ENCODE peak calls at places on chromosomes 5 and 9, in eight cellular contexts. Y is endothelial cell of umbilical vein, I is IMR-90, K is SK-N-SH, C is mammary epithelial cell, P is neural progenitor cell, O is colonic mucosa, H is fibroblast of lung. T is an unnamed sample.

GRCh38 chr5:159022178-159022556 is 77.5 kb downstream of the EBF1 start:
- DNase-seq in O (peak), K (peak), P (peak), I (peak), Y (no peak), H (peak), C (no peak), T (peak)

GRCh38 chr5:35458824-35459207 is 158.8 kb upstream of the SPEF2 start:
- DNase-seq in H (no peak), C (no peak), O (peak), I (no peak), Y (no peak), P (no peak), K (peak), T (no peak)

GRCh38 chr5:124071039-124071438 is 559.1 kb downstream of the CSNK1G3 start:
- DNase-seq in P (no peak), I (no peak), Y (peak), C (no peak), O (no peak), K (no peak), H (no peak), T (no peak)

GRCh38 chr5:145110826-145111225 is 724.3 kb downstream of the PRELID2 start:
- DNase-seq in C (no peak), K (no peak), I (peak), O (no peak), Y (no peak), H (peak), P (no peak), T (no peak)

GRCh38 chr5:134647750-134648424 is 698 bp upstream of the SEC24A start:
- DNase-seq in K (no peak), Y (no peak), H (peak), P (no peak), I (peak), C (peak), O (no peak), T (peak)

GRCh38 chr5:151037561-151038291 is 17.3 kb downstream of the GPX3 start:
- DNase-seq in Y (peak), K (no peak), I (peak), P (no peak), H (peak), O (no peak), C (no peak), T (peak)

GRCh38 chr5:67998709-67999251 is 216.8 kb upstream of the PIK3R1 start:
- DNase-seq in P (no peak), K (peak), Y (peak), H (peak), C (no peak), O (no peak), I (peak), T (peak)

GRCh38 chr5:136031713-136032112 is 2.9 kb downstream of the TGFBI start:
- DNase-seq in K (no peak), O (no peak), H (no peak), I (no peak), P (no peak), C (no peak), Y (no peak), T (no peak)

GRCh38 chr5:38780316-38780715 is 65.5 kb upstream of the OSMR start:
- DNase-seq in P (no peak), H (no peak), C (no peak), K (no peak), Y (no peak), O (no peak), I (peak), T (no peak)

GRCh38 chr5:168683247-168683926 is 104.2 kb upstream of the PANK3 start:
- DNase-seq in Y (no peak), O (no peak), H (no peak), K (no peak), P (no peak), I (no peak), C (no peak), T (no peak)

DNA sequence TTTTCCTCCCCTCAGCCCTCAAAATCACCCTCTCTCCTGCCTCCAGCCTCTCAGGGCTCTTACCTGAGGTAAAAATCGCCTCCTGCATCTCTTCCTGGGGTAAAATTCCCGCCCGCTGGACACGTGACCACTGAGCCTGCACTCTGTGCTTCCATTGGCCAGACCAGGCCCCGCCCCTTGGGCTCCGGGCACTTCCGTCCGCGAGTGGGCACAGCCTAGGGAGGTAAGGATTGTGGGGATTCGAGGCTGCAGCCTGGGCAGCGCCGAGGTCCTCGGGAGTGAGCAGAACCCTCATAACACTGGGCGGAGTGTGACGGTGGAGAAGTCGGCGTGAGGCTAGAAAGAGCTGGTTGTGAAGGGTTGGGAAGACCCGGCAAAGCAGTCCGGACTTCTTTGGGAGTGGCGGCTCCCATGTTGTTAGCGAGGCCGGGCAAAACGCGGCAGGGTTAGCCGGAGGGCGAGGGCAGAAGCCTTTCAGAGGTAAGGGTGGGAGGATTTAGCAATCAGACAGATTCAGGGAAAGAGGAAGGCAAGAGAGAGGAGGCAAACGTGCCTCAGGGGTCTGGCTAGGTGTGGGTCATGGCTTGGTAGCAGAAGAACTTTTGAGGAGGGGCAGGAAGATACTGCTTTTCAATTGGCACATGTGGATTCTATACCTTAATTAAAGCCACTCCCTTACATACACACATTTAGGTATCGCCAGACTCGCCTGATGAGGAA is at the start of gene SHOC1:
- DNase-seq in K (no peak), Y (no peak), H (no peak), O (peak), P (no peak), C (no peak), I (no peak), T (no peak)
- H3K9ac ChIP-seq in K (no peak), Y (no peak), H (no peak), O (no peak), P (no peak), C (no peak), I (no peak), T (no peak)

DNA sequence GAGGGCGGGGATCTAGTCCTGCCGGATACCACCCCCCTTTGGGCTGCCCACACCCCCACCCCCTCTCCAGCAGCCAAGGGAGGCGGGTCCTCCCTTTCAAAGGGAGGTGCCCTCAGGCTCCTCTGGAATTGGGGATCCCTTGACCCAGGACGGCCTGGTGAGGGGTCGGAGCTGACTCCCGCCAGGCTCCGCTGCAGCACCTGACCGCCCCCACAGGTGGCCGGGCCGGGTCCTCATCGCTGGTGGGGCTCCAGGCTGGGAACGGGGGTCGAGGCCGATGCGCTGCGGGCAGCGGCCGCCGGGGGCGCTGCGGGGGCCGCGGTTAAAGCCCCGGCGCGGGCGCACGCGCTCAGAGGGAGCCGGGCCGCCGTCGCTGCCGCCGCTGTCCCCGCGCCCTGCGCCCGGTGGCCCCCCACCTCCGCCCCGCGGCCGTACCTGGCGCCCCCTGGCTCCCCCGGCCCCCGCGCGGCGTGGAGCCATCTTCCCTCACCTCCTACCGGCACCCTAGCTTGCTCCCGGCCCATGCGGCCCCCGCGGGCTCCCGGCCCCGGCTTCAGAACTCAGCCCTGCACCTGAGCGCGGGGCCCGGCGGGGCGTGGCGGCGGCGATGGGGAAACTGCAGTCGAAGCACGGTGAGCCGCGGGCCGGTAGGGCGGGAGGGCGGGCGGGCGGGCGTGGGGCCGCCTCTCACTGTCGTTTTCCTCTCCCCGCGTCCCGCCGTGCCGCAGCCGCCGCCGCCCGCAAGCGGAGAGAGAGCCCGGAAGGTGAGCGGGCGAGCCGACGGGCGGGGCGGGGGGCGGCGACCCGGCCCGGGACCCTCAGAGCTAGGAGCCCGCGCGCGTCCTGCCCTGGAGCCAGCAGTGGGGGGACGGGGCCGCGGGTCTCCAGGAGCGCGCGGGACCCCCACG is at the start of gene NKD2:
- DNase-seq in C (no peak), I (no peak), K (peak), Y (peak), H (no peak), O (peak), P (peak), T (peak)
- TF ChIP-seq CTCF in C (peak), I (peak), K (peak), Y (peak), H (peak), O (peak), P (peak), T (peak)

DNA sequence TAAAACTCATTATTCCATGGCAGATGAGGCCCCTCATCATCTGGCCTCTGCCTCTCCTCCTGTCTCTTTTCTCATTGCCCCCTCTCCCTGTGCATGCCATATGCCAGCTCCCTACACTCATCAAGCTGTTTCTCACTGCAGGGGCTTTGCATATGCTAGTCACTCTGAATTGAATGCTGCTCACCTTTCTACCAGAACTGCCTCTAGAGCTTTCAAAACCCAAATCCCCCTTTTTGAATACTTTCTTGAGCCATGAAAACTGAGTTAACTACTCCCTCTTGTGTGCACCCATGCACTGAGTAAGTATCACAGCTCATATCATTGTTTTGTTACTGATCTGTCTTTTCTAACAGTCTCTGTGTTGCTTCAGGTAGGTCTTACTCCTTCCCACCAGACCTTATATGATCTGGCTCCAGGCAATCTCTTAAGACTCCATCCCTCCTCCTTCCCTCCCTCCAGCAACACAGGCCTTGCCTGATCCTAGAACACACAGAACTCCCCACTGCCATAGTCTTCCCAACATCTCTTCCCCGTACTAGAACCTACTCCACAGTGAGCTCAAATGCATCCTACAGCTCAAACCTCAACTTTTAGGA is 60.5 kb downstream of the ASTN2 start:
- DNase-seq in K (no peak), H (no peak), O (no peak), Y (no peak), C (no peak), P (no peak), I (no peak), T (no peak)
- H3K27ac ChIP-seq in K (peak), H (no peak), O (no peak), Y (no peak), C (no peak), P (no peak), I (no peak), T (no peak)

GRCh38 chr9:4805519-4805918 is 12.8 kb downstream of the RCL1 start:
- DNase-seq in P (no peak), Y (no peak), H (no peak), O (no peak), C (no peak), I (no peak), K (no peak), T (no peak)
- H3K9ac ChIP-seq in P (no peak), Y (no peak), H (no peak), O (no peak), C (no peak), I (no peak), K (no peak), T (no peak)

DNA sequence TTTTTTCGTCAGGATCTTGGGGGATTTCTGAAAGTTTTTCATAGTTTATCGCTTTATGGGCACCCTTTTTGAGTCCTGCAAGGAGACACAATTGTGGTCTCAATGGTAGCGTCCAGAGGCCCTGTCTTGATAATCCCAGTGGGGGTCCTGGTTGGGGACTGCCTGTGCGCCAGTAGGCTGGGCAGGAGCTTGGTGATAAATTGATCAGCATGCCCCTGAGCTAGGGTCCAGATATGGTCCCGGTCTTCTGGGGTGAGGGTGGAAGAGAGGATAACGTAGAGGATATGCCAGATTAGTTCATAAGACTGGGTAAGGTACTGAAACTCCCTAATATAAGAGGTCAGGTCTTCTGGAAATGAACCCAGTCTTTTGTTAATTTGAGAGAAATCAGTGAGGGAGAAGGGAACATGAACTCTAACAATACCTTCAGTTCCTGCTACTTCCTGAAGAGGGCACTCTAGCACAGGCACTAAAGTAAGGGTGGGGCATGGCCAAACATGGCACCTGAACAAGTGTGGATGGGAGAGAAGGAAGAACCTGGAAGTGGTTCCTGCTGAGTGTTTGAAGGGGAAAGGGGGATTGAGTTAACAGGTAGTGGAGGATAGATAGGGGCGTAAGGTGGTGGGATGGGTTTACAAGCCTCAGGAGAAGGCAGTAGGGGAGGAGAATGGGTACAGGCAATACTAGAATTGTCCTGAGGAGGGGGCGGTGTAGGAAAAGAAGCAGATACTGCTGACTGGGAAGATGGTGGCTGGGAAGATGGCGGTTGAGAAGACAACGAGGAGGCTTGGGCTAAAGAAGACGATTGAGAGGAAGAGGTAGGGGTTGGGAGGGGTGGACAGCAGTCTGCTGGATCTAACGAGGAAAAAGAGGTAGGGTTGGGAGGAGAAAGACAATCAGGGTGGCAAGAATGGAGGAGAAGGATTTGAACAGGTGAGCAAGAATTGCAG is 33.8 kb upstream of the ANXA2R start:
- DNase-seq in P (peak), H (peak), Y (peak), C (peak), I (peak), K (peak), O (peak), T (no peak)
- TF ChIP-seq CTCF in P (peak), H (peak), Y (peak), C (peak), I (peak), K (peak), O (peak), T (peak)

GRCh38 chr9:70488793-70489105 is 74.3 kb upstream of the KLF9 start:
- DNase-seq in H (no peak), Y (no peak), K (no peak), P (no peak), I (no peak), C (no peak), O (no peak), T (no peak)
- H3K27ac ChIP-seq in H (no peak), Y (no peak), K (no peak), P (no peak), I (peak), C (no peak), O (no peak), T (peak)

GRCh38 chr5:81817086-81817485 is 66.2 kb upstream of the SSBP2 start:
- DNase-seq in O (no peak), Y (no peak), I (no peak), C (no peak), P (no peak), H (no peak), K (no peak), T (no peak)

GRCh38 chr5:81815318-81815717 is 64.4 kb upstream of the SSBP2 start:
- DNase-seq in I (no peak), O (no peak), Y (no peak), P (no peak), C (no peak), K (no peak), H (no peak), T (no peak)

GRCh38 chr5:81820315-81820636 is 69.4 kb upstream of the SSBP2 start:
- DNase-seq in O (no peak), Y (no peak), I (no peak), H (no peak), P (no peak), K (no peak), C (no peak), T (no peak)

GRCh38 chr5:81819556-81820314 is 68.8 kb upstream of the SSBP2 start:
- DNase-seq in I (peak), H (peak), P (no peak), C (peak), K (no peak), Y (peak), O (no peak), T (no peak)

DNA sequence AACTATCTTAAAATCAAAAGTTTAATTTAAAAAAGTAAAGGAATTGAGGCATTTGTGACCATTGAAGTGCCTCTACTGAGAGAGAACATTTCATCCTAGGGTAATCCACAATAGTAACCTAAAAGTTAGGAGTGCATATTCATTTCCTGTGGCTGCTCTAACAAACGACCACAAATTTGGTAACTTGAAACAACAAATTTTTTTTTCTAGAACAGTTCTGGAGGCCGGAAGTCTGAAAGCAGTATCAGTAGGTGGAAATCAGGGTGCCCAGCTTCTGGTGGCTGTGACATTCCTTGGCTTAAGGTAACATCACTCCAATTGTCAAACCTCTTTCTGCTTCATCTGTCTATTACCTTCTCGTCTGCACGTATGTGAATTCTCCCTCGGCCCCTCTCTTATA is 67.1 kb upstream of the SSBP2 start:
- DNase-seq in I (no peak), K (no peak), O (no peak), P (no peak), C (no peak), Y (no peak), H (no peak), T (no peak)
- H3K9ac ChIP-seq in I (no peak), K (no peak), O (no peak), P (no peak), C (no peak), Y (no peak), H (no peak), T (no peak)

GRCh38 chr5:53425598-53426516 is 54.6 kb upstream of the FST start:
- DNase-seq in I (no peak), C (no peak), O (peak), H (no peak), P (peak), K (peak), Y (no peak), T (no peak)
- TF ChIP-seq CTCF in I (peak), C (peak), O (peak), H (peak), P (peak), K (peak), Y (peak), T (peak)

GRCh38 chr9:132228062-132228461 is 66.2 kb downstream of the NTNG2 start:
- DNase-seq in K (no peak), P (no peak), H (no peak), O (no peak), Y (no peak), I (no peak), C (no peak), T (no peak)

GRCh38 chr9:132226571-132227430 is 64.9 kb downstream of the NTNG2 start:
- DNase-seq in K (no peak), H (no peak), P (no peak), C (no peak), Y (no peak), I (no peak), O (no peak), T (no peak)

GRCh38 chr9:132221941-132222340 is 60.1 kb downstream of the NTNG2 start:
- DNase-seq in C (no peak), Y (no peak), O (no peak), K (no peak), P (no peak), I (no peak), H (no peak), T (no peak)

GRCh38 chr9:132220069-132220468 is 58.2 kb downstream of the NTNG2 start:
- DNase-seq in I (no peak), K (no peak), C (no peak), P (no peak), O (no peak), H (no peak), Y (no peak), T (no peak)

DNA sequence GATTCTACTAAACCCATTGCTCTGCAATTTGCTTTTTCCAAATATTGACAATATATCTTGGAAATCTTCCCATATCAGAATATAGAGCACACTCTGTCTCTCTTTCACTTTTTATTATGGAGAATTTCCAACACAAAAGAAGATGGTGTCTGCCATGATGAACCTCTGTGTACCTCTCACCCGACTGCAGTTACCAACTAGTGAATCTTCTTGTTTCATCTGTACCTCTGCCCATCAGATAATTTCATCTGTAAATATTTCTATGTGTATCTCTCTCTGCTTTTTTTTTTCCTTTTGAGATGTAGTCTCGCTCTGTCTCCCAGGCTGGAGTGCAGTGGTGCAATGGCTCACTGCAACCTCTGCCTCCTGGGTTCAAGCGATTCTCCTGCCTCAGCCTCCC is 62.8 kb downstream of the NTNG2 start:
- DNase-seq in H (no peak), P (no peak), Y (no peak), I (no peak), K (no peak), C (no peak), O (no peak), T (no peak)
- H3K27ac ChIP-seq in H (no peak), P (no peak), Y (no peak), I (no peak), K (no peak), C (no peak), O (no peak), T (no peak)